ENCODE peak calls at places on chromosomes 11 and 22, in ten cellular contexts. One of them, this sample, is unnamed.

GRCh38 chr22:23032681-23033080 is 37.6 kb upstream of the GNAZ start:
- DNase-seq in HL-60: no peak
- DNase-seq in HFFc6: no peak
- DNase-seq in SK-N-SH: no peak
- DNase-seq in mucosa of descending colon: no peak
- DNase-seq in cardiac fibroblast: no peak
- DNase-seq in psoas muscle: no peak
- DNase-seq in glutamatergic neuron: no peak
- DNase-seq in body of pancreas: no peak
- DNase-seq in A549: no peak
- DNase-seq in this sample: no peak

GRCh38 chr11:116986521-116987105 is 111.6 kb downstream of the SIK3 start:
- DNase-seq in HFFc6: peak; percentile 86
- DNase-seq in psoas muscle: no peak
- DNase-seq in mucosa of descending colon: no peak
- DNase-seq in HL-60: peak; percentile 49
- DNase-seq in SK-N-SH: no peak
- DNase-seq in glutamatergic neuron: no peak
- DNase-seq in A549: no peak
- DNase-seq in cardiac fibroblast: peak; percentile 59
- DNase-seq in body of pancreas: no peak
- DNase-seq in this sample: no peak

GRCh38 chr11:72743321-72744221 is 8.6 kb downstream of the ARAP1 start:
- DNase-seq in body of pancreas: no peak
- DNase-seq in psoas muscle: no peak
- DNase-seq in mucosa of descending colon: no peak
- DNase-seq in HFFc6: no peak
- DNase-seq in cardiac fibroblast: no peak
- DNase-seq in SK-N-SH: no peak
- DNase-seq in HL-60: no peak
- DNase-seq in glutamatergic neuron: peak; percentile 46
- DNase-seq in A549: no peak
- DNase-seq in this sample: no peak

GRCh38 chr11:34680206-34680605 is 59.3 kb downstream of the EHF start:
- DNase-seq in glutamatergic neuron: no peak
- DNase-seq in cardiac fibroblast: no peak
- DNase-seq in mucosa of descending colon: no peak
- DNase-seq in body of pancreas: no peak
- DNase-seq in A549: no peak
- DNase-seq in psoas muscle: no peak
- DNase-seq in SK-N-SH: no peak
- DNase-seq in HL-60: no peak
- DNase-seq in HFFc6: no peak
- DNase-seq in this sample: no peak

GRCh38 chr11:1120532-1121342 is 37.0 kb upstream of the MUC5AC start:
- DNase-seq in HFFc6: no peak
- DNase-seq in mucosa of descending colon: no peak
- DNase-seq in cardiac fibroblast: no peak
- DNase-seq in body of pancreas: no peak
- DNase-seq in HL-60: no peak
- DNase-seq in glutamatergic neuron: no peak
- DNase-seq in A549: no peak
- DNase-seq in SK-N-SH: peak; percentile 23
- DNase-seq in psoas muscle: peak; percentile 8
- DNase-seq in this sample: no peak

GRCh38 chr22:27226666-27227065 is 569.3 kb downstream of the MIAT start:
- DNase-seq in psoas muscle: no peak
- DNase-seq in body of pancreas: no peak
- DNase-seq in cardiac fibroblast: no peak
- DNase-seq in A549: no peak
- DNase-seq in mucosa of descending colon: no peak
- DNase-seq in HL-60: no peak
- DNase-seq in HFFc6: peak; percentile 19
- DNase-seq in SK-N-SH: no peak
- DNase-seq in glutamatergic neuron: no peak
- DNase-seq in this sample: no peak

GRCh38 chr22:35457729-35458546 is 58.0 kb downstream of the MCM5 start:
- DNase-seq in HL-60: no peak
- DNase-seq in HFFc6: no peak
- DNase-seq in glutamatergic neuron: no peak
- DNase-seq in cardiac fibroblast: no peak
- DNase-seq in body of pancreas: no peak
- DNase-seq in psoas muscle: no peak
- DNase-seq in A549: no peak
- DNase-seq in SK-N-SH: no peak
- DNase-seq in mucosa of descending colon: no peak
- DNase-seq in this sample: no peak

GRCh38 chr11:114188851-114189570 is 107.2 kb upstream of the NNMT start:
- DNase-seq in body of pancreas: no peak
- DNase-seq in SK-N-SH: no peak
- DNase-seq in glutamatergic neuron: no peak
- DNase-seq in mucosa of descending colon: no peak
- DNase-seq in A549: no peak
- DNase-seq in HL-60: no peak
- DNase-seq in psoas muscle: no peak
- DNase-seq in HFFc6: no peak
- DNase-seq in cardiac fibroblast: no peak
- DNase-seq in this sample: no peak

DNA sequence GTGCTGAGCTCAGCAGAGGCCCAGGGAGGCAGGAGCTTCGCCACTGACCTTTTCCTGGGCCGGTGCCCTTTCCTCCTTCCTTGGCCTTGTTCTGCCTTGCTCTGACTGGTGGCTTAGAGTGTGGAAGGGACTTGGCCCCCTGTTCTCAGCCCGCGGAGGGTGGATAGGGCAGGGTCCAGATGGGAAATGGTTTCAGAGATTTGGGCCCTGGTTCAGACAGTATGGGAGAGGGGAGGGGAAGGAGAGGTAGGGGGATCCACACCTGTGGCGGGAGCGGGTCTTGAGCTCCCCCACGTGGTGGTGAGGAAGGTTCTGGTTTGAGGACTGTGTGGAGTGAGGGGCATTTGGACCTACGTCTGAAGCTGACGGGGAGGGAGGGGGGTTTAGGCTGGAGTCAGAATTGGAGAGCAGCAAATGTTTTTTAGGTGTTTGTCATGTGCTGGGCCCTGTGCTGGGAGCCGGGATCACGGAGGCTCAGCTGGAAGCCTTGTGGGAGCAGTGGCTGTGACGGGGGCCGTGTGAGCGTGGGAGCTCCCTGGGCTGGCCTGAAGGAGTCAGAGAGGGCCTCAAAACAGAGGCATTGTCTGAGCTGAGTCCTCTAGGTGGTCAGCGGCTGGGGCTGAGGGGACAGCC is 27.2 kb downstream of the SHANK3 start:
- DNase-seq in SK-N-SH: no peak
- DNase-seq in A549: no peak
- DNase-seq in HL-60: no peak
- DNase-seq in HFFc6: no peak
- DNase-seq in body of pancreas: no peak
- DNase-seq in cardiac fibroblast: no peak
- DNase-seq in psoas muscle: no peak
- DNase-seq in glutamatergic neuron: peak; percentile 26
- DNase-seq in mucosa of descending colon: no peak
- DNase-seq in this sample: no peak
- TF ChIP-seq CTCF in SK-N-SH: peak; percentile 21
- TF ChIP-seq CTCF in A549: no peak
- TF ChIP-seq CTCF in HL-60: no peak
- TF ChIP-seq CTCF in HFFc6: peak; percentile 31
- TF ChIP-seq CTCF in body of pancreas: no peak
- TF ChIP-seq CTCF in cardiac fibroblast: no peak
- TF ChIP-seq CTCF in psoas muscle: peak; percentile 5
- TF ChIP-seq CTCF in glutamatergic neuron: no peak
- TF ChIP-seq CTCF in mucosa of descending colon: no peak
- TF ChIP-seq CTCF in this sample: peak; percentile 36

DNA sequence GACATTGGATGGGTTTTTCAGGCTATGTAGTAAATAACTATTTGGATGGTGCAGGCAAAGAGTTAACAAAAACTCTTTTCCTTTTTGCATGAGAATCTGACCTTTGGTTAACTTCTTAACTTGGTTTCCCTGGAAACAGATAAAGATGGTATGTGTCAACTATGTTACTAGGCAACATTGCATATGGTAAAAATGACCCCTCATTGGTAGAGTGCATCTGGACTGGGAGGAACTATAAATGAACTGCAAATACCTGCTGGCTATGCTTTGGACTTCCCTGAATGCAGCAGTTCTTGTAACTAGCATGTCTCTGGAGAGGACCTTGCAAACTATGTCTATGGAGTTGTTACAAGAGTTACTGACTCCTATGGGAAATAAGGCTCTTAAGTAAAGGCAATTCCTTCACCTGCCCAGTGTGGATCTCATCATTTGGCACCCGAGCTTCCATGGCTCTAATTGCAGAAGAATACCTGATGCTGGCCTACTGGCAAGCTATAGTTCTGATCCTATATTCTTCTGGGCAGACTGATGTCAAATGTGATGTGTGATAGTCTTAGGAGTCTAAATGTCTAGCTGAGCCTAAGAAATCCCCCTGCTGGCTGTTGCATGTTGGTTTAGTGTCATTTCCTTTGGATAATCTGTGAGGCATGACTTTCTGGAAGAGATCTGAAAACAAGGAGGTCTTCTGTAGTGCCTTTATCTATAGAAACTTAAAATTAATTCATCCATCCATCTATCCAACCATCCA is 126.7 kb upstream of the MTMR2 start:
- DNase-seq in SK-N-SH: no peak
- DNase-seq in HFFc6: peak; percentile 78
- DNase-seq in A549: no peak
- DNase-seq in mucosa of descending colon: no peak
- DNase-seq in psoas muscle: no peak
- DNase-seq in body of pancreas: no peak
- DNase-seq in glutamatergic neuron: no peak
- DNase-seq in cardiac fibroblast: peak; percentile 95
- DNase-seq in HL-60: no peak
- DNase-seq in this sample: no peak
- TF ChIP-seq CTCF in SK-N-SH: peak; percentile 19
- TF ChIP-seq CTCF in HFFc6: peak; percentile 50
- TF ChIP-seq CTCF in A549: no peak
- TF ChIP-seq CTCF in mucosa of descending colon: no peak
- TF ChIP-seq CTCF in psoas muscle: no peak
- TF ChIP-seq CTCF in body of pancreas: no peak
- TF ChIP-seq CTCF in glutamatergic neuron: no peak
- TF ChIP-seq CTCF in cardiac fibroblast: peak; percentile 13
- TF ChIP-seq CTCF in HL-60: no peak
- TF ChIP-seq CTCF in this sample: peak; percentile 51

GRCh38 chr11:47788181-47788580 is 21.0 kb upstream of the FNBP4 start:
- DNase-seq in cardiac fibroblast: no peak
- DNase-seq in body of pancreas: no peak
- DNase-seq in SK-N-SH: no peak
- DNase-seq in HL-60: no peak
- DNase-seq in HFFc6: no peak
- DNase-seq in A549: no peak
- DNase-seq in mucosa of descending colon: no peak
- DNase-seq in psoas muscle: no peak
- DNase-seq in glutamatergic neuron: no peak
- DNase-seq in this sample: no peak

GRCh38 chr11:47784785-47785381 is 17.7 kb upstream of the FNBP4 start:
- DNase-seq in cardiac fibroblast: no peak
- DNase-seq in HL-60: no peak
- DNase-seq in HFFc6: no peak
- DNase-seq in glutamatergic neuron: no peak
- DNase-seq in mucosa of descending colon: no peak
- DNase-seq in A549: no peak
- DNase-seq in SK-N-SH: no peak
- DNase-seq in psoas muscle: no peak
- DNase-seq in body of pancreas: no peak
- DNase-seq in this sample: no peak

GRCh38 chr11:47791774-47792173 is 24.6 kb upstream of the FNBP4 start:
- DNase-seq in HFFc6: no peak
- DNase-seq in glutamatergic neuron: no peak
- DNase-seq in SK-N-SH: no peak
- DNase-seq in body of pancreas: no peak
- DNase-seq in cardiac fibroblast: no peak
- DNase-seq in HL-60: no peak
- DNase-seq in psoas muscle: no peak
- DNase-seq in mucosa of descending colon: no peak
- DNase-seq in A549: no peak
- DNase-seq in this sample: no peak

GRCh38 chr11:47783087-47783610 is 16.0 kb upstream of the FNBP4 start:
- DNase-seq in HL-60: no peak
- DNase-seq in psoas muscle: no peak
- DNase-seq in HFFc6: no peak
- DNase-seq in glutamatergic neuron: no peak
- DNase-seq in SK-N-SH: no peak
- DNase-seq in body of pancreas: no peak
- DNase-seq in A549: no peak
- DNase-seq in cardiac fibroblast: no peak
- DNase-seq in mucosa of descending colon: no peak
- DNase-seq in this sample: no peak

DNA sequence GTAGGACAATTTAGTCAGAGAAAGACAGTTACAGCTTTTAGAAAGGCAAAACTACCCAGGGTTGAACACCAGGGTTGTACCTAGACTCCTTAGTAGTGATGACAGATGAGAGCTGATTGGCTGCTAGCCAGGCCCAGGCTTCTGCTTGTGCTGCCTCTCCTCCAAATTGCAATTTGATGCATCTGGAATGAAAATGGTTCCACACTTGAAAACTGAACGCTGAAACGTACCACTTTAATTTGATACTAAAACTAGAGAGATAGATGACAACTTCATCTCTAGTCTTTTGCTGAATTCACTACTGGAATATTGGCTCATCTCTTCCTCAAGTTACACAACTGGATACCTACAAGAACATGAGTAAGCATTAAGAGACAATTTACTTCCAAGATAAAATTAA is 19.2 kb upstream of the FNBP4 start:
- DNase-seq in glutamatergic neuron: no peak
- DNase-seq in psoas muscle: peak; percentile 55
- DNase-seq in HFFc6: no peak
- DNase-seq in cardiac fibroblast: peak; percentile 75
- DNase-seq in mucosa of descending colon: no peak
- DNase-seq in body of pancreas: no peak
- DNase-seq in A549: no peak
- DNase-seq in SK-N-SH: peak; percentile 18
- DNase-seq in HL-60: no peak
- DNase-seq in this sample: no peak
- TF ChIP-seq CTCF in glutamatergic neuron: no peak
- TF ChIP-seq CTCF in psoas muscle: no peak
- TF ChIP-seq CTCF in HFFc6: no peak
- TF ChIP-seq CTCF in cardiac fibroblast: no peak
- TF ChIP-seq CTCF in mucosa of descending colon: no peak
- TF ChIP-seq CTCF in body of pancreas: no peak
- TF ChIP-seq CTCF in A549: no peak
- TF ChIP-seq CTCF in SK-N-SH: no peak
- TF ChIP-seq CTCF in HL-60: no peak
- TF ChIP-seq CTCF in this sample: no peak

DNA sequence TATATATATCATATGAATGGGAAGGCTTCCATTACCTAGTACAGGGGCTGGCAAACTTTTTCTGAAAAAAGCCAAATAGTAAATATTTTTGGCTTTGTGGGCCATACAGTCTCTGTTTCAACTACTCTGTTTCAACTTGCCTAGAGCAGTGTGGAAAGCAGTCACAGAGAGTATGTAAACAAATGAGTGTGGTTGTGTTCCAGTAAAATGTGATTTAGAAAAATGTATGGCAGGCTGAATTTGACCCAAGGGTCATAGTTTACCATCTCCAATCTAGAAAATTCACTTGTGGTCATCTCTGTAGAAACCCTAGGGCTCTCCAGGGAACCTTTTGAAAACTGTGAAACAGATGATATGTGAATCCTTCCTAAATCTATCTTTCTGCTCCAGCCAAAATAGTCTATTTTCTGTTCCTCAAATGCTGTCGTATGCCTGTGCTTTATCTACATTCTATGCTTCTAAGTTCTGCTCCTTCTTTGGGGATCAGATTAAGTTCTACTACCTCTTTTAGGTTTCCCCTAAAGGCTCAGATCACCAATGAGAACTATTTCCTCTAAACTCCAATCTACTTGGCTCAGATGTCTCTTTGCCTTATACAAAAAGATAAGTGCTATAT is 356.2 kb downstream of the METTL15 start:
- DNase-seq in cardiac fibroblast: peak; percentile 41
- DNase-seq in body of pancreas: no peak
- DNase-seq in HFFc6: no peak
- DNase-seq in mucosa of descending colon: no peak
- DNase-seq in A549: no peak
- DNase-seq in HL-60: no peak
- DNase-seq in psoas muscle: no peak
- DNase-seq in SK-N-SH: no peak
- DNase-seq in glutamatergic neuron: no peak
- DNase-seq in this sample: no peak
- TF ChIP-seq CTCF in cardiac fibroblast: no peak
- TF ChIP-seq CTCF in body of pancreas: no peak
- TF ChIP-seq CTCF in HFFc6: no peak
- TF ChIP-seq CTCF in mucosa of descending colon: no peak
- TF ChIP-seq CTCF in A549: no peak
- TF ChIP-seq CTCF in HL-60: no peak
- TF ChIP-seq CTCF in psoas muscle: no peak
- TF ChIP-seq CTCF in SK-N-SH: no peak
- TF ChIP-seq CTCF in glutamatergic neuron: no peak
- TF ChIP-seq CTCF in this sample: no peak